ENCODE peak calls at places on chromosomes 5 and 9, in five cellular contexts. One of them, this sample, is unnamed.

GRCh38 chr5:73672130-73672529 is 46.1 kb downstream of the ARHGEF28 start:
- DNase-seq in left ventricle myocardium inferior: no peak
- DNase-seq in natural killer cell: no peak
- DNase-seq in IMR-90: peak; percentile 18
- DNase-seq in HCT116: no peak
- DNase-seq in this sample: no peak

GRCh38 chr5:117881426-117882230 is 1106.7 kb downstream of the DTWD2 start:
- DNase-seq in natural killer cell: no peak
- DNase-seq in IMR-90: no peak
- DNase-seq in left ventricle myocardium inferior: no peak
- DNase-seq in HCT116: no peak
- DNase-seq in this sample: no peak

GRCh38 chr9:129221233-129221632 is 43.2 kb upstream of the IER5L start:
- DNase-seq in natural killer cell: no peak
- DNase-seq in left ventricle myocardium inferior: no peak
- DNase-seq in IMR-90: no peak
- DNase-seq in HCT116: no peak
- DNase-seq in this sample: peak; percentile 16

GRCh38 chr5:172502969-172503368 is 48.6 kb upstream of the SH3PXD2B start:
- DNase-seq in HCT116: no peak
- DNase-seq in natural killer cell: no peak
- DNase-seq in left ventricle myocardium inferior: no peak
- DNase-seq in IMR-90: no peak
- DNase-seq in this sample: peak; percentile 8

GRCh38 chr5:150530423-150530822 is 22.5 kb downstream of the NDST1 start:
- DNase-seq in left ventricle myocardium inferior: no peak
- DNase-seq in IMR-90: no peak
- DNase-seq in natural killer cell: no peak
- DNase-seq in HCT116: no peak
- DNase-seq in this sample: no peak

GRCh38 chr9:36760667-36761066 is 188.0 kb downstream of the MELK start:
- DNase-seq in left ventricle myocardium inferior: no peak
- DNase-seq in natural killer cell: no peak
- DNase-seq in IMR-90: no peak
- DNase-seq in HCT116: no peak
- DNase-seq in this sample: no peak

GRCh38 chr9:70587143-70587710 is 172.8 kb upstream of the KLF9 start:
- DNase-seq in IMR-90: peak; percentile 86
- DNase-seq in left ventricle myocardium inferior: no peak
- DNase-seq in natural killer cell: no peak
- DNase-seq in HCT116: no peak
- DNase-seq in this sample: peak; percentile 88

GRCh38 chr9:83508072-83508471 is 30.1 kb downstream of the FRMD3 start:
- DNase-seq in IMR-90: no peak
- DNase-seq in left ventricle myocardium inferior: no peak
- DNase-seq in natural killer cell: no peak
- DNase-seq in HCT116: no peak
- DNase-seq in this sample: peak; percentile 27

GRCh38 chr5:322281-322941 is 897 bp downstream of the AHRR start:
- DNase-seq in natural killer cell: no peak
- DNase-seq in left ventricle myocardium inferior: no peak
- DNase-seq in IMR-90: peak; percentile 36
- DNase-seq in HCT116: no peak
- DNase-seq in this sample: no peak

GRCh38 chr5:14742427-14743010 is 78.0 kb downstream of the OTULIN start:
- DNase-seq in left ventricle myocardium inferior: no peak
- DNase-seq in HCT116: no peak
- DNase-seq in natural killer cell: no peak
- DNase-seq in IMR-90: no peak
- DNase-seq in this sample: no peak

GRCh38 chr9:95508968-95509850 is 7.6 kb downstream of the PTCH1 start:
- DNase-seq in HCT116: peak; percentile 69
- DNase-seq in IMR-90: peak; percentile 92
- DNase-seq in left ventricle myocardium inferior: peak; percentile 84
- DNase-seq in natural killer cell: peak; percentile 64
- DNase-seq in this sample: peak; percentile 93